ENCODE peak calls at places on chromosome 1, in ten cellular contexts. N, U, M, P, Q, Y, F, V, L and H are unnamed samples.

GRCh38 chr1:75796376-75797272 is at the start of gene MSH4:
- DNase-seq in N (peak), U (no peak), M (peak), P (no peak), Q (no peak), Y (no peak), F (no peak), V (no peak), L (peak), H (no peak)

GRCh38 chr1:207838156-207839082 is 72.5 kb downstream of the CD34 start:
- DNase-seq in N (no peak), U (no peak), M (no peak), P (no peak), Q (peak), Y (peak), F (peak), V (no peak), L (no peak), H (no peak)

GRCh38 chr1:53308512-53308911 is 19.4 kb downstream of the LRP8 start:
- DNase-seq in N (no peak), U (no peak), M (no peak), P (no peak), Q (no peak), Y (no peak), F (no peak), V (no peak), L (no peak), H (no peak)

GRCh38 chr1:167669209-167670139 is 39.4 kb downstream of the RCSD1 start:
- DNase-seq in N (no peak), U (no peak), M (no peak), P (no peak), Q (no peak), Y (no peak), F (no peak), V (no peak), L (no peak), H (no peak)

GRCh38 chr1:168467452-168467851 is 76.3 kb downstream of the XCL2 start:
- DNase-seq in N (no peak), U (no peak), M (peak), P (peak), Q (no peak), Y (no peak), F (no peak), V (no peak), L (peak), H (no peak)

GRCh38 chr1:187819081-187819480 is 990.3 kb downstream of the PLA2G4A start:
- DNase-seq in N (no peak), U (no peak), M (no peak), P (no peak), Q (no peak), Y (no peak), F (no peak), V (no peak), L (no peak), H (no peak)

GRCh38 chr1:94654031-94654430 is 112.5 kb upstream of the F3 start:
- DNase-seq in N (no peak), U (peak), M (peak), P (no peak), Q (peak), Y (no peak), F (no peak), V (no peak), L (no peak), H (no peak)

GRCh38 chr1:222042120-222042519 is 300.2 kb upstream of the DUSP10 start:
- DNase-seq in N (no peak), U (no peak), M (no peak), P (no peak), Q (peak), Y (no peak), F (no peak), V (no peak), L (no peak), H (no peak)